ENCODE peak calls at places on chromosomes 4 and X, in seven cellular contexts. U is CD8-positive, alpha-beta T cell; S is epithelial cell of esophagus; X is kidney; Y is IMR-90; W is fibroblast of pulmonary artery; E is CD4-positive, alpha-beta T cell. H is an unnamed sample.
A peak's percentile ranks its signal among the peaks of the same experiment; 100 is the strongest.

GRCh38 chr4:177441061-177441802 is 1.0 kb downstream of the AGA start:
- DNase-seq in U (no peak), S (peak; percentile 64), X (no peak), Y (peak; percentile 28), W (peak; percentile 10), E (no peak), H (peak; percentile 28)

GRCh38 chrX:55452825-55453124 is 848 bp downstream of the MAGEH1 start:
- DNase-seq in U (no peak), S (no peak), X (no peak), Y (no peak), W (no peak), E (no peak), H (no peak)

GRCh38 chr4:12458621-12459020 is 1025.5 kb downstream of the RAB28 start:
- DNase-seq in U (no peak), S (peak; percentile 92), X (no peak), Y (no peak), W (no peak), E (no peak), H (no peak)

GRCh38 chr4:108036252-108036651 is 46.6 kb downstream of the HADH start:
- DNase-seq in U (peak; percentile 51), S (no peak), X (no peak), Y (no peak), W (no peak), E (peak; percentile 77), H (peak; percentile 76)

GRCh38 chrX:119008122-119008744 is 33.8 kb downstream of the LONRF3 start:
- DNase-seq in U (peak; percentile 14), S (peak; percentile 29), X (no peak), Y (peak; percentile 30), W (peak; percentile 53), E (peak; percentile 30), H (peak; percentile 40)

GRCh38 chrX:6024204-6024603 is 204.5 kb downstream of the NLGN4X start:
- DNase-seq in U (no peak), S (peak; percentile 83), X (no peak), Y (no peak), W (no peak), E (no peak), H (no peak)

GRCh38 chr4:25663778-25664177 is 8.1 kb downstream of the SLC34A2 start:
- DNase-seq in U (no peak), S (no peak), X (no peak), Y (no peak), W (no peak), E (no peak), H (no peak)

GRCh38 chr4:7725951-7726350 is 213.7 kb downstream of the AFAP1 start:
- DNase-seq in U (no peak), S (no peak), X (no peak), Y (peak; percentile 55), W (no peak), E (no peak), H (no peak)

GRCh38 chr4:112183252-112183651 is 38.0 kb downstream of the FAM241A start:
- DNase-seq in U (no peak), S (peak; percentile 52), X (no peak), Y (peak; percentile 30), W (peak; percentile 53), E (no peak), H (no peak)

GRCh38 chr4:186172551-186172950 is 18.8 kb upstream of the CYP4V2 start:
- DNase-seq in U (no peak), S (no peak), X (no peak), Y (no peak), W (no peak), E (no peak), H (no peak)

GRCh38 chr4:144178414-144178813 is 37.9 kb upstream of the GYPA start:
- DNase-seq in U (no peak), S (no peak), X (no peak), Y (no peak), W (peak; percentile 53), E (no peak), H (no peak)

GRCh38 chr4:56128231-56128630 is 179.5 kb downstream of the CEP135 start:
- DNase-seq in U (no peak), S (peak; percentile 49), X (no peak), Y (peak; percentile 28), W (peak; percentile 88), E (no peak), H (no peak)

GRCh38 chr4:163693211-163693610 is 198.7 kb downstream of the TMA16 start:
- DNase-seq in U (no peak), S (peak; percentile 15), X (no peak), Y (peak; percentile 83), W (no peak), E (no peak), H (no peak)

GRCh38 chr4:41060352-41061318 is 153.7 kb downstream of the APBB2 start:
- DNase-seq in U (no peak), S (no peak), X (no peak), Y (no peak), W (no peak), E (no peak), H (no peak)
- TF ChIP-seq CTCF in U (no peak), S (no peak), X (no peak), Y (no peak), W (no peak), E (no peak), H (no peak)

GRCh38 chrX:10856797-10857196 is 236.4 kb upstream of the MID1 start:
- DNase-seq in U (no peak), S (no peak), X (no peak), Y (no peak), W (no peak), E (no peak), H (no peak)

GRCh38 chrX:10854594-10854993 is 234.2 kb upstream of the MID1 start:
- DNase-seq in U (no peak), S (no peak), X (no peak), Y (no peak), W (no peak), E (no peak), H (no peak)

GRCh38 chrX:10855845-10856244 is 235.5 kb upstream of the MID1 start:
- DNase-seq in U (no peak), S (no peak), X (no peak), Y (no peak), W (no peak), E (no peak), H (no peak)

DNA sequence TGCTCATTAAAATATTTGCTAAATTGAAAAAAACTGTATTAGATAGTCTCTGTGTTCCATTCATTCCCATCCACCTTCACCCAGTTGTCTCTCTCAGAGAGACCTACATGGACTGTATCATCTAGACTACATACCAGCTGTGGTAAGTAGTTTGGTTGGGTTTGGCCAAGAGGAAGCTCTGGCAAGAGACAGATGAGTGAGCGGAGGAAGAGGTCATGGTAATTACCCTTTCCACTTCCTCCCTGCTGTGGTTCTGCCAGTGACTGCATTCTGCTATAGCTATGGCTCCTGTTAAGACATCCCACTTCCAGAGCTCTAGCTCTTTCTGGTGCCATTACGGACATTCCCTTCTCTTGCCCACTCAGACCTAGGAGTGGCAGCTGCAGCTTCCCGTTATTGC is 239.0 kb upstream of the MID1 start:
- DNase-seq in U (no peak), S (no peak), X (no peak), Y (no peak), W (no peak), E (no peak), H (no peak)
- TF ChIP-seq CTCF in U (no peak), S (no peak), X (no peak), Y (no peak), W (no peak), E (no peak), H (no peak)

GRCh38 chr4:182809417-182810102 is 107.6 kb downstream of the DCTD start:
- DNase-seq in U (no peak), S (peak; percentile 27), X (no peak), Y (no peak), W (peak; percentile 11), E (no peak), H (no peak)

GRCh38 chr4:182807841-182808548 is 109.2 kb downstream of the DCTD start:
- DNase-seq in U (no peak), S (no peak), X (no peak), Y (no peak), W (no peak), E (no peak), H (no peak)

GRCh38 chr4:182807346-182807745 is 109.8 kb downstream of the DCTD start:
- DNase-seq in U (no peak), S (no peak), X (no peak), Y (no peak), W (no peak), E (no peak), H (no peak)

GRCh38 chr4:182808673-182809416 is 108.3 kb downstream of the DCTD start:
- DNase-seq in U (peak; percentile 31), S (peak; percentile 60), X (no peak), Y (peak; percentile 24), W (peak; percentile 24), E (peak; percentile 44), H (peak; percentile 62)

GRCh38 chr4:182810103-182810605 is 107.0 kb downstream of the DCTD start:
- DNase-seq in U (no peak), S (no peak), X (no peak), Y (no peak), W (no peak), E (no peak), H (no peak)
- TF ChIP-seq CTCF in U (no peak), S (no peak), X (no peak), Y (no peak), W (no peak), E (no peak), H (no peak)

GRCh38 chr4:5755679-5756078 is 44.7 kb downstream of the EVC start:
- DNase-seq in U (no peak), S (no peak), X (no peak), Y (no peak), W (no peak), E (no peak), H (no peak)

GRCh38 chr4:5757954-5758353 is 47.0 kb downstream of the EVC start:
- DNase-seq in U (no peak), S (no peak), X (no peak), Y (no peak), W (no peak), E (no peak), H (no peak)

GRCh38 chr4:5756271-5756670 is 45.3 kb downstream of the EVC start:
- DNase-seq in U (no peak), S (no peak), X (no peak), Y (no peak), W (no peak), E (no peak), H (no peak)

GRCh38 chr4:5757536-5757935 is 46.5 kb downstream of the EVC start:
- DNase-seq in U (no peak), S (peak; percentile 29), X (no peak), Y (no peak), W (no peak), E (no peak), H (no peak)

DNA sequence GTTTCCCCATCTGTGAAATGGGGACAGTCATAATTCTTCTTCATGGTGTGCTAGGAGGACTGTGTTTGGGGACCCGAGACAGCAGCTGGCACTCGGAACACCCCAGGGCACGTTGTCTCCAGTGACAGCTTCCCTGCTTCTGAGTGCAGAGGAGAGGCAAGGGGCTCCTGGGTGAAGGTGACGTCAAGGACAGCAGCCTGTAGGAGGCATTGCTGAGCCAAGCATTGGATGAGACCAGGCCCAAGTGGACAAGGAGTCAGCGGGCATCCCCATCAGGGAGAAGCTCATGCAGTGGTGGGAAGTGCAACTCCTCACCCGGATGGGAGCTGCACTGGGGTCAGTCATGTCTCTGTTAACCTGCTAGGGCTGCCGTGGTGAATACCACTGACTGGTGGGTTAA is 46.1 kb downstream of the EVC start:
- DNase-seq in U (no peak), S (no peak), X (no peak), Y (no peak), W (no peak), E (no peak), H (no peak)
- TF ChIP-seq CTCF in U (no peak), S (no peak), X (no peak), Y (no peak), W (no peak), E (no peak), H (no peak)